ENCODE peak calls at places on chromosome 10, in six cellular contexts. F, C, M, A, U and S are unnamed samples.

GRCh38 chr10:8346861-8347260 is 292.4 kb downstream of the GATA3 start:
- DNase-seq in C (no peak), F (no peak), U (no peak), A (no peak), M (no peak), S (no peak)

GRCh38 chr10:27251554-27251953 is 11.0 kb upstream of the ACBD5 start:
- DNase-seq in A (no peak), C (no peak), M (no peak), U (no peak), F (no peak), S (no peak)

GRCh38 chr10:33157108-33157507 is 177.4 kb downstream of the NRP1 start:
- DNase-seq in C (no peak), M (peak; percentile 76), F (no peak), A (no peak), U (no peak), S (no peak)

GRCh38 chr10:33010132-33011037 is 52.4 kb upstream of the ITGB1 start:
- DNase-seq in F (peak; percentile 51), C (no peak), U (peak; percentile 93), M (peak; percentile 98), A (no peak), S (no peak)

GRCh38 chr10:44946201-44946600 is 13.4 kb upstream of the RASSF4 start:
- DNase-seq in F (no peak), U (no peak), C (no peak), A (no peak), M (no peak), S (no peak)

GRCh38 chr10:91887075-91887899 is 22.0 kb downstream of the FGFBP3 start:
- DNase-seq in U (no peak), C (no peak), M (no peak), A (peak; percentile 79), F (peak; percentile 8), S (no peak)

GRCh38 chr10:88254091-88254490 is 329.0 kb downstream of the RNLS start:
- DNase-seq in M (peak; percentile 63), C (no peak), A (no peak), U (peak; percentile 56), F (no peak), S (no peak)

GRCh38 chr10:43856299-43856698 is 207.6 kb upstream of the ZNF32 start:
- DNase-seq in F (no peak), C (no peak), M (no peak), A (no peak), U (no peak), S (no peak)

GRCh38 chr10:119383174-119383856 is 159.2 kb downstream of the RGS10 start:
- DNase-seq in U (no peak), M (peak; percentile 30), F (no peak), C (no peak), A (no peak), S (no peak)

GRCh38 chr10:129041916-129042315 is 425.1 kb upstream of the MGMT start:
- DNase-seq in C (no peak), M (no peak), A (no peak), F (no peak), U (no peak), S (no peak)

GRCh38 chr10:7475046-7475860 is 64.4 kb upstream of the SFMBT2 start:
- DNase-seq in A (peak; percentile 63), M (no peak), C (no peak), U (no peak), F (no peak), S (no peak)

GRCh38 chr10:86583983-86584382 is 62.4 kb upstream of the WAPL start:
- DNase-seq in U (no peak), A (no peak), M (no peak), F (no peak), C (no peak), S (no peak)

GRCh38 chr10:68697106-68697505 is 23.9 kb upstream of the CCAR1 start:
- DNase-seq in F (no peak), M (no peak), A (no peak), U (no peak), C (no peak), S (no peak)

GRCh38 chr10:124733566-124734245 is 10.5 kb downstream of the FAM53B start:
- DNase-seq in F (no peak), M (no peak), U (no peak), A (no peak), C (no peak), S (no peak)

GRCh38 chr10:80171248-80171660 is 34.1 kb downstream of the ANXA11 start:
- DNase-seq in U (no peak), M (no peak), F (no peak), C (no peak), A (no peak), S (no peak)

GRCh38 chr10:110352930-110353243 is 48.2 kb upstream of the SMNDC1 start:
- DNase-seq in A (no peak), U (no peak), C (no peak), M (no peak), F (no peak), S (no peak)

GRCh38 chr10:4771554-4772201 is 54.3 kb upstream of the AKR1E2 start:
- DNase-seq in M (peak; percentile 87), A (no peak), U (peak; percentile 51), C (no peak), F (no peak), S (no peak)

GRCh38 chr10:49359349-49360231 is 36.3 kb downstream of the DRGX start:
- DNase-seq in M (no peak), A (peak; percentile 92), C (no peak), U (no peak), F (no peak), S (no peak)

GRCh38 chr10:69738858-69739435 is 62.8 kb upstream of the COL13A1 start:
- DNase-seq in U (no peak), M (no peak), C (no peak), F (no peak), A (no peak), S (no peak)

GRCh38 chr10:112956631-112957350 is 6.7 kb downstream of the TCF7L2 start:
- DNase-seq in C (no peak), F (no peak), U (no peak), M (no peak), A (no peak), S (no peak)

GRCh38 chr10:131273476-131273875 is 38.0 kb downstream of the TCERG1L start:
- DNase-seq in U (no peak), A (no peak), M (no peak), F (no peak), C (no peak), S (no peak)

GRCh38 chr10:63696205-63696604 is 175.0 kb downstream of the REEP3 start:
- DNase-seq in A (no peak), C (no peak), U (no peak), F (no peak), M (no peak), S (no peak)

GRCh38 chr10:101578803-101579515 is 9.1 kb downstream of the POLL start:
- DNase-seq in F (no peak), M (no peak), C (no peak), A (no peak), U (no peak), S (no peak)

GRCh38 chr10:62554632-62555199 is 180.5 kb downstream of the ZNF365 start:
- DNase-seq in U (peak; percentile 16), A (peak; percentile 25), F (peak; percentile 11), C (no peak), M (peak; percentile 86), S (no peak)

GRCh38 chr10:62852961-62853702 is 37.0 kb upstream of the EGR2 start:
- DNase-seq in F (peak; percentile 45), C (no peak), M (no peak), A (no peak), U (no peak), S (no peak)

GRCh38 chr10:7707858-7708622 is 4.9 kb downstream of the ITIH2 start:
- DNase-seq in C (no peak), U (no peak), A (no peak), M (no peak), F (no peak), S (no peak)

GRCh38 chr10:31940839-31941653 is 12.4 kb upstream of the ARHGAP12 start:
- DNase-seq in A (no peak), F (no peak), M (peak; percentile 94), U (peak; percentile 97), C (no peak), S (no peak)

GRCh38 chr10:57628592-57629284 is 639.0 kb downstream of the IPMK start:
- DNase-seq in F (no peak), M (no peak), A (no peak), U (no peak), C (no peak), S (no peak)

GRCh38 chr10:16996530-16996964 is 133.1 kb downstream of the CUBN start:
- DNase-seq in C (no peak), U (no peak), A (no peak), F (no peak), M (peak; percentile 66), S (no peak)

GRCh38 chr10:103504181-103504783 is 10.8 kb downstream of the NEURL1 start:
- DNase-seq in C (no peak), F (peak; percentile 45), M (peak; percentile 47), U (no peak), A (no peak), S (no peak)

GRCh38 chr10:70543911-70544310 is 58.6 kb downstream of the PRF1 start:
- DNase-seq in F (no peak), C (no peak), A (no peak), U (no peak), M (no peak), S (no peak)

GRCh38 chr10:12807982-12808613 is 193.4 kb downstream of the CCDC3 start:
- DNase-seq in M (no peak), C (no peak), U (no peak), A (no peak), F (no peak), S (no peak)

GRCh38 chr10:1938317-1938716 is 201.0 kb upstream of the ADARB2 start:
- DNase-seq in C (peak; percentile 18), F (peak; percentile 58), A (no peak), M (no peak), U (no peak), S (no peak)